ENCODE peak calls at places on chromosomes 12 and 14, in seven cellular contexts. J is HCT116, R is SK-N-SH, B is GM12878, M is H1, W is K562, O is HepG2. D is an unnamed sample. For H3K4me1, the result is how much of the 10 kb centered on the place peaks cover.

GRCh38 chr12:111715242-111715641 is 29.4 kb downstream of the ACAD10 start:
- DNase-seq in W (peak), B (no peak), M (no peak), J (no peak), O (peak), R (no peak), D (peak)

GRCh38 chr12:69873429-69873828 is 48.4 kb downstream of the MYRFL start:
- DNase-seq in J (no peak), R (no peak), W (no peak), M (no peak), O (no peak), B (no peak), D (no peak)

GRCh38 chr12:118183711-118184110 is 47.8 kb downstream of the PEBP1 start:
- DNase-seq in O (no peak), R (no peak), M (no peak), B (no peak), W (no peak), J (no peak), D (no peak)

GRCh38 chr12:116736962-116737773 is 701 bp downstream of the SPRING1 start:
- DNase-seq in J (no peak), R (peak), B (no peak), O (no peak), M (no peak), W (peak), D (no peak)

GRCh38 chr14:34368115-34368970 is 93.7 kb downstream of the SPTSSA start:
- DNase-seq in M (no peak), R (no peak), B (no peak), J (no peak), W (no peak), O (peak), D (peak)

GRCh38 chr14:90274808-90275454 is 18.6 kb downstream of the PSMC1 start:
- DNase-seq in O (no peak), J (no peak), R (no peak), W (no peak), B (no peak), M (no peak), D (peak)

GRCh38 chr12:124416516-124417395 is 121.9 kb downstream of the RFLNA start:
- DNase-seq in O (no peak), R (no peak), M (no peak), J (no peak), B (no peak), W (no peak), D (peak)

GRCh38 chr12:132771126-132771838 is 9.7 kb upstream of the ANKLE2 start:
- DNase-seq in R (no peak), J (no peak), W (no peak), M (no peak), B (no peak), O (no peak), D (peak)

GRCh38 chr14:31788340-31788739 is 227.1 kb downstream of the NUBPL start:
- DNase-seq in W (no peak), J (no peak), B (no peak), O (no peak), R (no peak), M (no peak), D (no peak)

GRCh38 chr12:106303202-106303820 is 778 bp downstream of the TCP11L2 start:
- DNase-seq in M (peak), B (no peak), J (no peak), W (peak), O (peak), R (peak), D (peak)

GRCh38 chr14:31221266-31221665 is 13.7 kb upstream of the HECTD1 start:
- DNase-seq in B (no peak), M (no peak), R (no peak), W (no peak), J (no peak), O (no peak), D (no peak)

GRCh38 chr14:94904636-94905035 is 134.7 kb upstream of the GSC start:
- DNase-seq in J (no peak), B (no peak), W (no peak), O (no peak), R (no peak), M (no peak), D (peak)

GRCh38 chr12:52896190-52897100 is 8.4 kb downstream of the KRT8 start:
- DNase-seq in B (no peak), J (no peak), M (no peak), R (no peak), O (no peak), W (no peak), D (no peak)

GRCh38 chr14:99035268-99035667 is 236.7 kb downstream of the BCL11B start:
- DNase-seq in O (no peak), R (no peak), W (no peak), B (no peak), M (no peak), J (no peak), D (no peak)

GRCh38 chr14:30195946-30196345 is 268.3 kb upstream of the PRKD1 start:
- DNase-seq in J (no peak), B (no peak), W (no peak), M (no peak), O (no peak), R (no peak), D (peak)

GRCh38 chr14:61876362-61877049 is 114.3 kb downstream of the SNAPC1 start:
- DNase-seq in O (no peak), W (no peak), R (peak), J (no peak), B (no peak), M (no peak), D (no peak)

GRCh38 chr14:89973234-89973823 is 17.6 kb downstream of the TDP1 start:
- DNase-seq in R (peak), O (peak), W (peak), B (peak), J (peak), M (peak), D (peak)

GRCh38 chr14:35708072-35708471 is 101.0 kb downstream of the RALGAPA1 start:
- DNase-seq in M (no peak), R (no peak), J (no peak), O (no peak), W (no peak), B (no peak), D (peak)

GRCh38 chr12:23140710-23141109 is 515.7 kb downstream of the ETNK1 start:
- DNase-seq in O (no peak), J (no peak), R (no peak), W (no peak), B (no peak), M (no peak), D (no peak)

GRCh38 chr12:40561395-40561966 is 130.8 kb upstream of the CNTN1 start:
- DNase-seq in M (no peak), J (no peak), O (no peak), B (no peak), R (no peak), W (no peak), D (no peak)

GRCh38 chr14:59429798-59430197 is 35.4 kb downstream of the GPR135 start:
- DNase-seq in O (no peak), R (no peak), J (no peak), W (no peak), M (no peak), B (no peak), D (no peak)

GRCh38 chr12:61757831-61758505 is 502.2 kb upstream of the USP15 start:
- DNase-seq in M (no peak), J (no peak), W (no peak), R (no peak), B (no peak), O (no peak), D (no peak)

GRCh38 chr14:32033516-32033915 is 43.6 kb upstream of the ARHGAP5 start:
- DNase-seq in W (no peak), O (no peak), M (no peak), R (no peak), J (no peak), B (no peak), D (no peak)

GRCh38 chr12:62933871-62934798 is 815 bp downstream of the PPM1H start:
- DNase-seq in R (peak), B (no peak), J (no peak), M (peak), W (peak), O (no peak), D (peak)

GRCh38 chr12:41264281-41264680 is 76.2 kb downstream of the PDZRN4 start:
- DNase-seq in J (no peak), O (peak), R (peak), B (no peak), W (no peak), M (no peak), D (no peak)

GRCh38 chr14:65344011-65344410 is 68.5 kb upstream of the FUT8 start:
- DNase-seq in R (no peak), M (no peak), W (no peak), J (no peak), B (no peak), O (no peak), D (no peak)

GRCh38 chr12:60335765-60336164 is 739.9 kb downstream of the SLC16A7 start:
- DNase-seq in O (no peak), M (no peak), J (peak), W (no peak), R (no peak), B (no peak), D (peak)

GRCh38 chr14:104342435-104343293 is 204.3 kb downstream of the KIF26A start:
- DNase-seq in J (no peak), M (peak), B (no peak), O (no peak), W (no peak), R (no peak), D (no peak)

GRCh38 chr14:24260780-24261157 is 2.2 kb downstream of the TGM1 start:
- DNase-seq in J (no peak), B (no peak), O (no peak), W (no peak), R (no peak), M (no peak), D (no peak)

GRCh38 chr14:24184104-24184970 is 4.3 kb downstream of the IPO4 start:
- DNase-seq in J (no peak), B (no peak), W (no peak), O (no peak), R (no peak), M (no peak), D (no peak)

GRCh38 chr14:100048786-100049185 is 16.4 kb upstream of the EVL start:
- DNase-seq in W (no peak), B (no peak), R (no peak), O (no peak), J (no peak), M (no peak), D (no peak)

GRCh38 chr14:93135399-93135798 is 19.7 kb upstream of the ITPK1 start:
- DNase-seq in M (no peak), R (no peak), B (no peak), W (no peak), O (no peak), J (no peak), D (no peak)

GRCh38 chr12:130916251-130916911 is 37.3 kb upstream of the ADGRD1 start:
- DNase-seq in W (peak), J (peak), M (peak), R (peak), O (peak), B (peak), D (peak)

GRCh38 chr12:106873983-106874382 is 81.7 kb upstream of the TMEM263 start:
- DNase-seq in B (no peak), R (no peak), J (no peak), W (no peak), O (no peak), M (no peak), D (no peak)

GRCh38 chr12:105368047-105368646 is 37.7 kb downstream of the C12orf75 start:
- DNase-seq in W (no peak), B (no peak), J (no peak), M (peak), O (no peak), R (no peak), D (no peak)

GRCh38 chr12:15164997-15165659 is 56.1 kb downstream of the RERG start:
- DNase-seq in O (no peak), B (no peak), J (no peak), R (no peak), M (no peak), W (no peak), D (no peak)

GRCh38 chr14:73237786-73238261 is 518 bp downstream of the PAPLN start:
- DNase-seq in W (no peak), J (no peak), O (no peak), R (peak), B (no peak), M (no peak), D (no peak)

DNA sequence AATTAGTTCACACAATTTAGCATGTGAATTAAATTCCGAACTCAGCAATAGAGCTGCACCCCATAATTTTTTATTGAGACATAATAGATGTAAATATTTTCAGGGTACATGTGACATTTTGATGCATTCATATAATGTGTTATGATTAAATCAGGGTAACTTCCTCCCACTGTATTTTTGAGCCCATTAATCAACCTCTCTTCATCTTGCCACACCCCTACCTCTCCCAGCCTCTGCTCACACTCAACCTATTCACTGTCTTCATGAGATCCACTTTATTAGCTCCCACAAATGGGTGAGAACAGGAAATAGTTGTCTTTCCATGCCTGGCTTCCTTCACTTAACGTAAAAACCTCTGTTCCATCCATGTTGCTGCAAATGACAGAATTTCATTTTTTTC is 14.7 kb downstream of the IL26 start:
- DNase-seq in W (no peak), J (no peak), M (no peak), B (no peak), O (no peak), R (no peak), D (no peak)
- H3K9ac ChIP-seq in W (no peak), J (no peak), M (no peak), B (no peak), O (no peak), R (no peak), D (no peak)

GRCh38 chr12:108657130-108657745 is 23.5 kb upstream of the SELPLG start:
- DNase-seq in R (no peak), J (no peak), W (no peak), B (no peak), O (peak), M (no peak), D (no peak)
- TF ChIP-seq RAD21 in R (no peak), J (no peak), W (no peak), B (no peak), O (no peak), M (no peak), D (no peak)

GRCh38 chr14:28599191-28599590 is 167.4 kb upstream of the FOXG1 start:
- DNase-seq in O (no peak), M (no peak), B (no peak), W (no peak), R (no peak), J (no peak), D (no peak)
- H3K4me1 ChIP-seq in O (under half), M (under half), B (under half), W (under half), R (under half), J (under half), D (under half)

DNA sequence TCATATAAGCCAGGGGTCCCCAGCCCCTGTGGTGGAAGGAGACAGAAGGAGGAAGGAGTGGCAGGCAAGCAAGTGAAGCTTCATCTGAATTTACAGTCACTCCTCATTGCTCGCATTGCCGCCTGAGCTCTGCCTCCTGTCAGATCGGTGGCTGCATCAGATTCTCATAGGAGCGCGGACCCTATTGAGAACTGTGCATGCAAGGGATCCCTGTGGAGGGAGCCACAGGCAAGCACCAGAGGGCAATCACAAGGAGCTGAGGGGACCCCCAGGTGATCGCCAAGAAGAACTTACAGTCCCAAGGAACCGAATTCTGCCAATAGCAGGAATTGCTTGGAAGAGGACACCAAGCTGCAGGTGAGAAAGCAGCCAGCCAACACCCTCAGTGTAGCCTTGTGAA is 33.2 kb upstream of the VRK1 start:
- DNase-seq in W (no peak), J (no peak), R (no peak), M (no peak), O (no peak), B (no peak), D (no peak)
- H3K9ac ChIP-seq in W (no peak), J (no peak), R (no peak), M (no peak), O (no peak), B (no peak), D (no peak)

GRCh38 chr14:97359391-97359790 is 562.2 kb downstream of the VRK1 start:
- DNase-seq in M (no peak), J (no peak), W (no peak), B (no peak), O (no peak), R (no peak), D (no peak)
- TF ChIP-seq RAD21 in M (no peak), J (no peak), W (no peak), B (no peak), O (no peak), R (no peak), D (no peak)

D was measured in IMR-90.